ENCODE peak calls at places on chromosomes 4 and X, in four cellular contexts. One of them, this sample, is unnamed.

GRCh38 chr4:10115271-10115656 is 1.3 kb downstream of the WDR1 start:
- DNase-seq in ascending aorta: no peak
- DNase-seq in uterus: no peak
- DNase-seq in astrocyte: no peak
- DNase-seq in this sample: no peak

GRCh38 chr4:86432552-86433134 is 72.8 kb upstream of the MAPK10 start:
- DNase-seq in ascending aorta: no peak
- DNase-seq in uterus: no peak
- DNase-seq in astrocyte: no peak
- DNase-seq in this sample: no peak

GRCh38 chr4:10607206-10607605 is 77.4 kb downstream of the CLNK start:
- DNase-seq in astrocyte: no peak
- DNase-seq in ascending aorta: no peak
- DNase-seq in uterus: no peak
- DNase-seq in this sample: no peak

GRCh38 chrX:118627084-118627758 is 100.2 kb upstream of the IL13RA1 start:
- DNase-seq in astrocyte: no peak
- DNase-seq in ascending aorta: no peak
- DNase-seq in uterus: no peak
- DNase-seq in this sample: no peak

GRCh38 chr4:133151681-133152329 is 2.7 kb downstream of the PCDH10 start:
- DNase-seq in ascending aorta: no peak
- DNase-seq in astrocyte: peak
- DNase-seq in uterus: no peak
- DNase-seq in this sample: no peak

GRCh38 chr4:88616275-88616996 is 24.2 kb downstream of the HERC3 start:
- DNase-seq in ascending aorta: no peak
- DNase-seq in uterus: no peak
- DNase-seq in astrocyte: peak
- DNase-seq in this sample: no peak

GRCh38 chr4:38765391-38765790 is 17.4 kb downstream of the TLR10 start:
- DNase-seq in astrocyte: peak
- DNase-seq in ascending aorta: no peak
- DNase-seq in uterus: no peak
- DNase-seq in this sample: no peak

GRCh38 chr4:2095236-2096072 is 36.3 kb downstream of the NAT8L start:
- DNase-seq in astrocyte: peak
- DNase-seq in ascending aorta: no peak
- DNase-seq in uterus: no peak
- DNase-seq in this sample: no peak

GRCh38 chrX:25015486-25016360 is at the start of gene ARX:
- DNase-seq in uterus: no peak
- DNase-seq in astrocyte: peak
- DNase-seq in ascending aorta: no peak
- DNase-seq in this sample: no peak

GRCh38 chr4:165209796-165210195 is 2.4 kb downstream of the KLHL2 start:
- DNase-seq in ascending aorta: no peak
- DNase-seq in uterus: no peak
- DNase-seq in astrocyte: no peak
- DNase-seq in this sample: no peak

GRCh38 chr4:69859140-69859539 is 805 bp downstream of the SULT1E1 start:
- DNase-seq in astrocyte: no peak
- DNase-seq in uterus: no peak
- DNase-seq in ascending aorta: no peak
- DNase-seq in this sample: no peak

GRCh38 chr4:69860521-69861298 is 765 bp upstream of the SULT1E1 start:
- DNase-seq in ascending aorta: no peak
- DNase-seq in astrocyte: no peak
- DNase-seq in uterus: no peak
- DNase-seq in this sample: no peak

GRCh38 chr4:69855822-69856221 is 4.1 kb downstream of the SULT1E1 start:
- DNase-seq in astrocyte: no peak
- DNase-seq in ascending aorta: no peak
- DNase-seq in uterus: no peak
- DNase-seq in this sample: no peak

GRCh38 chr4:69860007-69860406 is at the start of gene SULT1E1:
- DNase-seq in astrocyte: peak
- DNase-seq in ascending aorta: no peak
- DNase-seq in uterus: no peak
- DNase-seq in this sample: no peak

DNA sequence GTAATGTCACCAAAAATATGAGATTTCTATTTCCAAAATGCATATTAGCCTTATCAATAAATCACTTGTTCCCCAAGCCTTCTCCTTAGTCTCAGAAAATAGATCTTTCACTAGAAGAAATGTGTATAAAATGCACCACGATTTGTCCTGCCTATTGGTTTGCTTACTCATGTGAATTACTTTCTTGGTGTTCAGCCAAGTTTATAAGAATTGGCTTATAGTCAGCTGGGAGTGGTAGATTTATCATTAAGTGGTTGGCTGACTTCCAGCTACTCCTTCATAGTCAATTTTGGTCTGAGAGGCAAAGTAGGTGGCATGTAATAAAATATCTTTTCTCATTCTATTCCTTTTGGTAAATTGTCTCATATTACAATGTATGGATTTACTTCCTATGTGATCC is 1.3 kb downstream of the SULT1E1 start:
- DNase-seq in uterus: no peak
- DNase-seq in astrocyte: no peak
- DNase-seq in ascending aorta: no peak
- DNase-seq in this sample: no peak
- H3K4me3 ChIP-seq in uterus: no peak
- H3K4me3 ChIP-seq in astrocyte: no peak
- H3K4me3 ChIP-seq in ascending aorta: no peak
- H3K4me3 ChIP-seq in this sample: no peak

GRCh38 chrX:33741807-33742206 is 390.3 kb downstream of the FAM47A start:
- DNase-seq in astrocyte: no peak
- DNase-seq in ascending aorta: no peak
- DNase-seq in uterus: no peak
- DNase-seq in this sample: no peak
- H3K4me3 ChIP-seq in astrocyte: no peak
- H3K4me3 ChIP-seq in ascending aorta: no peak
- H3K4me3 ChIP-seq in uterus: no peak
- H3K4me3 ChIP-seq in this sample: no peak

GRCh38 chr4:87498446-87498900 is 30.7 kb downstream of the SPARCL1 start:
- DNase-seq in astrocyte: peak
- DNase-seq in uterus: no peak
- DNase-seq in ascending aorta: no peak
- DNase-seq in this sample: no peak
- H3K4me3 ChIP-seq in astrocyte: no peak
- H3K4me3 ChIP-seq in uterus: peak
- H3K4me3 ChIP-seq in ascending aorta: peak
- H3K4me3 ChIP-seq in this sample: no peak

GRCh38 chr4:40990202-40990898 is 224.0 kb downstream of the APBB2 start:
- DNase-seq in astrocyte: peak
- DNase-seq in ascending aorta: no peak
- DNase-seq in uterus: no peak
- DNase-seq in this sample: no peak
- H3K4me3 ChIP-seq in astrocyte: no peak
- H3K4me3 ChIP-seq in ascending aorta: no peak
- H3K4me3 ChIP-seq in uterus: no peak
- H3K4me3 ChIP-seq in this sample: no peak

GRCh38 chrX:78074088-78074487 is 30.0 kb upstream of the PGK1 start:
- DNase-seq in uterus: no peak
- DNase-seq in ascending aorta: no peak
- DNase-seq in astrocyte: no peak
- DNase-seq in this sample: no peak

DNA sequence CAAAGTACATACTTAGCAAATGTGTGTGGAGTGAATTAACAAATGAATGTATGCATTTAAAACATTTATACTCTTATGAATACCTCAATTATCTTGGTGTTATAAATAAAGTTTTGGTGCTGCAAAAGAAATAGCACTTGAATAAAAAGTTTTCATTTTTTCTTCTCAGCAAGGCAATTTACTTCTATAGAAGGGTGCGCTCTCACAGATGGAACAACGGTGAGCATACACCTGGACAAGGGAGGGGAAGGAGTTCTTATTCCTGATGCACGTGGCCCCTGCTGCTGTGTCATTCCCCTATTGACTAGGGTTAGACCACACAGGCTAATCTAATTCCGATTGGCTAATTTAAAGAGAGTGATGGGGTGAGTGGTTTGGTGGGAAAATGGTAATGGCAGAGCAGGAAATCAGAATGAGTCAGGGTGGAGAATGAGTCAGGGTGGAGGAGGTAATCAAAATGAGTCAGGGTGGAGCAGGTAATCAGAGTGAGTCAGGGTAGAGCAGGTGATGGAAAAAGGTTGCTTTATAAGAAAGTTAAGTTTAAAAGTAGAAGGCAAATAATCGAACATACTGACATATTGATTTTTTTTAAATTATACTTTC is 28.2 kb upstream of the PGK1 start:
- DNase-seq in ascending aorta: no peak
- DNase-seq in astrocyte: no peak
- DNase-seq in uterus: no peak
- DNase-seq in this sample: no peak
- H3K4me3 ChIP-seq in ascending aorta: no peak
- H3K4me3 ChIP-seq in astrocyte: no peak
- H3K4me3 ChIP-seq in uterus: no peak
- H3K4me3 ChIP-seq in this sample: no peak

DNA sequence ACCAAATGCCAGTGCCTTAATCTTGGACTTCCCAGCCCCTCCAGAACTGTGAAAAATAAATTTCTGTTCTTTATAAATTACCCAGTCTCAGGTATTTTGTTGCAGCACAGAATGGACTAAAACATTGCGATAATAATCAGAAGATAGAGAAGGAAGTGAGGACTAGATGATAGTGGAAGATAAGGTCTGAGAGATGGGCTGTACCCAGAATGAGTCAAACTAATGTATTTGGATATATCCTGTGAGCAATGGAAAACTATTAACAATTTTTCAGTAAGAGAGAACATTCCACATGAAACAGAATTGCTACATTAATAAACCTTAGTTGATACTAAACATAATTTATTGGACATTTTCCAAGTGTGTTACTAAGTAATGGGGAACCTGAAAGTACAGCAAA is 93.3 kb downstream of the FANCB start:
- DNase-seq in ascending aorta: no peak
- DNase-seq in astrocyte: no peak
- DNase-seq in uterus: no peak
- DNase-seq in this sample: no peak
- H3K4me3 ChIP-seq in ascending aorta: no peak
- H3K4me3 ChIP-seq in astrocyte: no peak
- H3K4me3 ChIP-seq in uterus: no peak
- H3K4me3 ChIP-seq in this sample: no peak

This sample was measured in tibial nerve.